ENCODE peak calls at places on chromosomes 11 and 22, in six cellular contexts. C, I, T, P, J and G are unnamed samples.

GRCh38 chr11:43486141-43486540 is 127.4 kb downstream of the TTC17 start:
- DNase-seq in C (peak), I (no peak), T (no peak), P (no peak), J (no peak), G (no peak)

GRCh38 chr11:76443254-76443935 is 1.4 kb upstream of the EMSY start:
- DNase-seq in C (no peak), I (no peak), T (no peak), P (peak), J (no peak), G (no peak)

GRCh38 chr22:44424131-44424711 is 73.8 kb downstream of the RTL6 start:
- DNase-seq in C (no peak), I (no peak), T (no peak), P (no peak), J (no peak), G (no peak)

GRCh38 chr11:109993786-109994185 is 99.4 kb upstream of the ZC3H12C start:
- DNase-seq in C (peak), I (no peak), T (no peak), P (peak), J (no peak), G (no peak)

GRCh38 chr11:17753641-17754040 is 19.1 kb downstream of the KCNC1 start:
- DNase-seq in C (no peak), I (no peak), T (no peak), P (no peak), J (no peak), G (no peak)

GRCh38 chr22:43625242-43625641 is 186.9 kb downstream of the EFCAB6 start:
- DNase-seq in C (no peak), I (no peak), T (no peak), P (no peak), J (no peak), G (no peak)

GRCh38 chr11:108199446-108200321 is 22.8 kb downstream of the NPAT start:
- DNase-seq in C (peak), I (no peak), T (no peak), P (peak), J (peak), G (no peak)

GRCh38 chr11:124071622-124071948 is 30.5 kb upstream of the OR10G7 start:
- DNase-seq in C (no peak), I (no peak), T (no peak), P (no peak), J (no peak), G (no peak)

GRCh38 chr11:15815246-15816209 is 540.8 kb downstream of the SOX6 start:
- DNase-seq in C (no peak), I (no peak), T (no peak), P (peak), J (no peak), G (no peak)

GRCh38 chr11:66603072-66603471 is 10.1 kb downstream of the CCS start:
- DNase-seq in C (no peak), I (no peak), T (no peak), P (no peak), J (no peak), G (no peak)

GRCh38 chr22:49642741-49643140 is 184.9 kb downstream of the BRD1 start:
- DNase-seq in C (no peak), I (no peak), T (no peak), P (no peak), J (no peak), G (no peak)

GRCh38 chr11:84264066-84264465 is 977.9 kb upstream of the CCDC90B start:
- DNase-seq in C (no peak), I (no peak), T (no peak), P (no peak), J (no peak), G (no peak)

GRCh38 chr11:2833051-2833937 is 52.3 kb downstream of the CDKN1C start:
- DNase-seq in C (no peak), I (no peak), T (no peak), P (no peak), J (no peak), G (no peak)

GRCh38 chr11:67120881-67121710 is 2.0 kb downstream of the KDM2A start:
- DNase-seq in C (peak), I (no peak), T (no peak), P (peak), J (peak), G (no peak)

GRCh38 chr11:123145220-123145619 is 49.8 kb downstream of the CLMP start:
- DNase-seq in C (peak), I (no peak), T (no peak), P (peak), J (peak), G (no peak)

GRCh38 chr11:103222801-103223200 is 113.6 kb downstream of the DYNC2H1 start:
- DNase-seq in C (peak), I (no peak), T (no peak), P (no peak), J (no peak), G (no peak)

GRCh38 chr11:66391322-66391721 is 19.8 kb upstream of the SLC29A2 start:
- DNase-seq in C (no peak), I (no peak), T (no peak), P (no peak), J (no peak), G (no peak)

GRCh38 chr22:50564289-50564688 is 1.6 kb upstream of the SYCE3 start:
- DNase-seq in C (no peak), I (no peak), T (no peak), P (no peak), J (peak), G (no peak)

GRCh38 chr11:65781962-65782815 is 1.4 kb upstream of the AP5B1 start:
- DNase-seq in C (no peak), I (no peak), T (no peak), P (no peak), J (peak), G (no peak)

GRCh38 chr11:80417681-80418080 is 976.9 kb upstream of the TENM4 start:
- DNase-seq in C (no peak), I (no peak), T (no peak), P (no peak), J (no peak), G (no peak)

GRCh38 chr22:24951942-24952836 is at the start of gene KIAA1671:
- DNase-seq in C (peak), I (peak), T (peak), P (peak), J (peak), G (peak)

GRCh38 chr11:19869466-19869865 is 156.8 kb downstream of the NAV2 start:
- DNase-seq in C (no peak), I (no peak), T (no peak), P (no peak), J (no peak), G (no peak)

GRCh38 chr11:86873573-86874083 is 73.3 kb downstream of the PRSS23 start:
- DNase-seq in C (peak), I (no peak), T (no peak), P (no peak), J (no peak), G (no peak)

GRCh38 chr11:60367896-60368295 is 10.4 kb upstream of the MS4A7 start:
- DNase-seq in C (no peak), I (no peak), T (no peak), P (no peak), J (no peak), G (no peak)

GRCh38 chr11:60367009-60367408 is 11.3 kb upstream of the MS4A7 start:
- DNase-seq in C (no peak), I (no peak), T (no peak), P (peak), J (no peak), G (no peak)

GRCh38 chr11:60360621-60361020 is 17.7 kb upstream of the MS4A7 start:
- DNase-seq in C (no peak), I (no peak), T (no peak), P (no peak), J (no peak), G (no peak)

GRCh38 chr11:60363542-60364525 is 14.5 kb upstream of the MS4A7 start:
- DNase-seq in C (peak), I (peak), T (peak), P (peak), J (peak), G (peak)
- H4K91ac ChIP-seq in C (no peak), I (no peak), T (no peak), P (no peak), J (no peak), G (no peak)

GRCh38 chr11:88886796-88887195 is 179.0 kb downstream of the GRM5 start:
- DNase-seq in C (peak), I (peak), T (peak), P (no peak), J (peak), G (peak)
- H4K91ac ChIP-seq in C (no peak), I (no peak), T (no peak), P (no peak), J (no peak), G (no peak)

DNA sequence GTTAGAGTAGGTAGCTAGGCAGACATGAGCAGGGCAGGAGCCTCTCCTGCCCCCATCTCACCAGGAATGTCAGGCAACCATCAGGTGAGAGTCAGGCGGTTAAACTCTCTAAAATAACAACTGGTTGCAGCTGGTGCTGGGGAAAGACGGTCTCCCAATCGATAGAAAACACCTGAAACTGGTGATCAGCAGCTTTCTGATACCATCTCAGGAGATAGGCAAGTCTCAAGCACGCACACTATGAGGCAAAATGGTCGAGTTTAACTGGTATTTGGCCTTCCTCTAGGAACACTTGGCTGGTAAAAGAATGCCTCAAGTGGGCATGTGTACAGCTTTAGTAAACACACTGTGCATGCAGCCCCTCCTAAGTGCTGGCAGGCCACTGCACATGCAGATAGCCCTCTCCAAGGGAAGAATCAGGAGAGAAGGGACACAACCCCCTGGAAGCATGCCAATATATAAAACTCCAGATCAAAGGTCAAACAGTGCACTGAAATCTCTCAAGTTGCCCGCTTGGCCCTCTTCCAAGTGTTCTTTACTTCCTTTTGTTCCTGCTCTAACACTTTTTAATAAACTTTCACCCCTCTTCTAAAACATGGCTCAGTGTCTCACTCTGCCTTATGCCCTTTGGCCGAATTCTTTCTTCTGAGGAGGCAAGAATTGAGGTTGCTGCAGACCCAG is 88.7 kb downstream of the USP35 start:
- DNase-seq in C (no peak), I (no peak), T (no peak), P (no peak), J (no peak), G (no peak)
- H4K91ac ChIP-seq in C (no peak), I (no peak), T (no peak), P (peak), J (no peak), G (no peak)

GRCh38 chr22:19547620-19548019 is 23.4 kb upstream of the CLDN5 start:
- DNase-seq in C (no peak), I (no peak), T (no peak), P (no peak), J (no peak), G (no peak)

GRCh38 chr22:19548964-19549363 is 24.8 kb upstream of the CLDN5 start:
- DNase-seq in C (no peak), I (no peak), T (no peak), P (no peak), J (no peak), G (no peak)

GRCh38 chr22:19543970-19544708 is 19.9 kb upstream of the CLDN5 start:
- DNase-seq in C (no peak), I (no peak), T (no peak), P (no peak), J (no peak), G (no peak)

GRCh38 chr22:19545935-19546207 is 21.7 kb upstream of the CLDN5 start:
- DNase-seq in C (no peak), I (no peak), T (no peak), P (no peak), J (no peak), G (no peak)

DNA sequence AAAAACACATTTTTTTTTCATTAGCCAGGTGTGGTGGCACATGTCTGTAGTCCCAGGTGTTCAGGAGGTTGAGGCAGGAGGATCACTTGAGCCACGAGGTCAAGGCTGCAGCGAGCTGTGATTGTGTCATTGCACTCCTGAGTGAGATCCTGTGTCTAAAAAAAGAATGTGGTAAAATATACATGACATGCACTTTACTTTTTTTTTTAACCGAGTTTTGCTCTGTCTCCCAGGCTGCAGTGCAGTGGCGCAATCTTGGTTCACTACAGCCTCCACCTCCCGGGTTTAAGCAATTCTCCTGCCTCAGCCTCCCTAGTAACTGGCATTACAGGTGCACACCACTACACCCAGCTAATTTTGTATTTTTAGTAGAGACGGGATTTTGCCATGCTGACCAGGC is 22.5 kb upstream of the CLDN5 start:
- DNase-seq in C (no peak), I (no peak), T (no peak), P (no peak), J (no peak), G (no peak)
- H4K91ac ChIP-seq in C (no peak), I (no peak), T (no peak), P (no peak), J (no peak), G (no peak)

DNA sequence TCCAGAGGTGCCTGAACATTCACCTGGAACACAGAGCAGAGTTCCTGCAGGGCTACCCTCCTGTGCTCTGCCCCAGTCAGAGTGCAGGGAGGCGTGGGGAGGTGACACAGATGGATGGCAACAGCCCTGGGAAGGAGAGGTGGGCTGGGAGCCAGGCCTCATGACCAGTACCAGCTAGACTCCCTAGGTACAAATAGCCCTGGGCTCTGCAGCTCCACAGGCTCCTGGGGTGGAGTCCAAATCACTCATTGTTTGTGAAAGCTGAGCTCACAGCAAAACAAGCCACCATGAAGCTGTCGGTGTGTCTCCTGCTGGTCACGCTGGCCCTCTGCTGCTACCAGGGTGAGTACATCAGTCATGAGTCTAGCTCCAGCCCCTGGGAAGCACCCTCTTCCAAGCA is at the start of gene SCGB1D2:
- DNase-seq in C (no peak), I (no peak), T (peak), P (no peak), J (no peak), G (no peak)
- H4K91ac ChIP-seq in C (no peak), I (no peak), T (no peak), P (no peak), J (no peak), G (no peak)

DNA sequence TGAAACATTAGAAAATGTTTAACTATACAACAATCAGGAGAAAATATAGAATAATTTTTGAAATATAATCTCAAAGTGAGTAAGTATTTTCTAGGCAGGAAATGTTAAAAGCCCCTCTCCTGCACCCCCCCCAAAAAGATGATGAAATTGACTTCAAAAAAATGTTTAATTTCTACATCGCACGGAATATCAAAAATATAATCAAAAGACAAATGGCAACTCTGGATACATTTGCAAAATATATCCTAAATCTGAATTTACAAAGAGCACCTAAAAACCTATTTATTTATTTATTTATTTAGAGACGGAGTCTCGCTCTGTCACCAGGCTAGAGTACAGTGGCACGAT is 36.9 kb downstream of the OR4D9 start:
- DNase-seq in C (no peak), I (no peak), T (no peak), P (no peak), J (no peak), G (no peak)
- H4K91ac ChIP-seq in C (no peak), I (no peak), T (no peak), P (no peak), J (no peak), G (no peak)

DNA sequence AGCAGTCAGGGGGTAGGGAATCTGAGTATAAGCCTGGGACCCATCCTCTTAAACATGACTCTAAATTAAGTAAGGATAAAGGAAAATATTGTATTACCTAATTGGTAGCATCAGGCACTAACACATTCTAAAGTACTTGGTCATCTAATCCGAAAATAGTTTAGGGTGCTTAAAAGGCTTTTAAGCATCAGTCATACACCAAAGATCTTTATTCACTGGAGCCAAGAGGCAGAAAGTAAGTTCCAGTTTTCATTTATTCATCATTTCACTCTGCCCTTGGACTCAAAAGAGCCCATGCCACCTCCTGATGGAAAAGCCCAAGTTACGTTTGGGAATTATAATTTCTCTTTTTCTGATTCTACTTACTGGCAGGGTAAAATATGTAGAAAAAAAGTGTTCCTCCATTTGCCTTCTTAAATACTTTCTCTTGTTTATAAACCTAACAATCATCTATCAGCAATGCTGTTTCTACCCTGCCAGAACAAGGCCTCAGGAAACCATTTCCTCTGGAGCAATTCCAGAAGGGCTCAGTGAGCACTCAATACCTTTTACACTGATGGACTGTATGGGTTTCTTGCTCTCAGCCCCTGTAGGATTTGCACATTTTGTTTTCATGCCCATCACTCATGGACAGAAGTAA is 120.1 kb upstream of the SLC5A12 start:
- DNase-seq in C (peak), I (no peak), T (no peak), P (peak), J (no peak), G (no peak)
- H4K91ac ChIP-seq in C (peak), I (no peak), T (no peak), P (no peak), J (no peak), G (no peak)

GRCh38 chr11:27528711-27529110 is 22.1 kb upstream of the LIN7C start:
- DNase-seq in C (no peak), I (no peak), T (no peak), P (no peak), J (no peak), G (no peak)
- H4K91ac ChIP-seq in C (no peak), I (no peak), T (no peak), P (no peak), J (no peak), G (no peak)